ENCODE peak calls at places on chromosomes 5 and 9, in five cellular contexts. W is ovary, S is cardiac muscle cell, T is spleen, A is MM.1S. Y is an unnamed sample.

GRCh38 chr9:122897969-122898368 is 7.2 kb downstream of the RC3H2 start:
- DNase-seq in S (no peak), T (no peak), W (no peak), A (no peak), Y (no peak)

GRCh38 chr9:126113756-126114408 is 212.7 kb upstream of the MVB12B start:
- DNase-seq in T (peak; percentile 53), A (no peak), S (no peak), W (no peak), Y (no peak)

GRCh38 chr9:69385474-69386091 is 60.6 kb downstream of the ENTREP1 start:
- DNase-seq in T (no peak), W (no peak), A (peak; percentile 85), S (no peak), Y (no peak)

GRCh38 chr5:123097871-123098735 is 9.1 kb downstream of the PRDM6 start:
- DNase-seq in W (no peak), S (no peak), T (no peak), A (no peak), Y (no peak)

GRCh38 chr5:181261320-181262085 is 560 bp upstream of the TRIM52 start:
- DNase-seq in W (peak; percentile 62), A (peak; percentile 78), S (peak; percentile 74), T (peak; percentile 94), Y (no peak)

GRCh38 chr5:68534131-68534940 is 318.8 kb downstream of the PIK3R1 start:
- DNase-seq in T (no peak), W (peak; percentile 57), A (no peak), S (peak; percentile 81), Y (no peak)

GRCh38 chr5:148343049-148343413 is 7.7 kb downstream of the SPINK9 start:
- DNase-seq in T (no peak), A (no peak), S (no peak), W (no peak), Y (no peak)

GRCh38 chr9:120920495-120921178 is 6.0 kb downstream of the TRAF1 start:
- DNase-seq in A (no peak), T (no peak), S (no peak), W (no peak), Y (no peak)

GRCh38 chr5:132776077-132776931 is 735 bp downstream of the SEPTIN8 start:
- DNase-seq in T (no peak), W (peak; percentile 26), A (no peak), S (peak; percentile 35), Y (no peak)

GRCh38 chr9:124602204-124602603 is 95.0 kb upstream of the NR5A1 start:
- DNase-seq in A (no peak), T (no peak), S (no peak), W (no peak), Y (no peak)

GRCh38 chr5:156103116-156103860 is 223.7 kb upstream of the SGCD start:
- DNase-seq in W (no peak), T (no peak), A (no peak), S (no peak), Y (no peak)

GRCh38 chr9:12094051-12094450 is 599.1 kb upstream of the TYRP1 start:
- DNase-seq in T (no peak), A (no peak), S (no peak), W (no peak), Y (no peak)

GRCh38 chr9:136961279-136962065 is 9.4 kb downstream of the LCN12 start:
- DNase-seq in W (no peak), T (no peak), A (no peak), S (peak; percentile 26), Y (no peak)

GRCh38 chr5:145752947-145753346 is 82.2 kb downstream of the PRELID2 start:
- DNase-seq in S (peak; percentile 20), W (no peak), A (no peak), T (no peak), Y (no peak)

GRCh38 chr5:179255527-179256228 is 89.6 kb downstream of the ADAMTS2 start:
- DNase-seq in T (peak; percentile 68), A (no peak), W (no peak), S (no peak), Y (no peak)

GRCh38 chr9:81082251-81082650 is 607.1 kb downstream of the TLE1 start:
- DNase-seq in A (no peak), T (no peak), W (no peak), S (no peak), Y (no peak)

GRCh38 chr9:14221558-14221957 is 92.4 kb downstream of the NFIB start:
- DNase-seq in A (no peak), W (no peak), S (peak; percentile 78), T (no peak), Y (no peak)

GRCh38 chr9:110579763-110580255 is 268 bp upstream of the SVEP1 start:
- DNase-seq in S (peak; percentile 73), A (no peak), W (no peak), T (no peak), Y (no peak)

GRCh38 chr9:83471223-83471622 is 67.0 kb downstream of the FRMD3 start:
- DNase-seq in A (no peak), W (no peak), S (peak; percentile 19), T (no peak), Y (no peak)

GRCh38 chr9:131028931-131029573 is 20.1 kb downstream of the LAMC3 start:
- DNase-seq in A (no peak), S (no peak), T (no peak), W (no peak), Y (no peak)

GRCh38 chr5:149220750-149221149 is 50.9 kb upstream of the AFAP1L1 start:
- DNase-seq in T (no peak), A (no peak), S (no peak), W (no peak), Y (no peak)

GRCh38 chr9:72883867-72884266 is 69.0 kb downstream of the ALDH1A1 start:
- DNase-seq in T (no peak), A (no peak), S (no peak), W (no peak), Y (no peak)

GRCh38 chr5:2848634-2849033 is 97.2 kb upstream of the IRX2 start:
- DNase-seq in A (no peak), S (no peak), T (no peak), W (no peak), Y (no peak)

GRCh38 chr5:131528682-131529081 is 106.3 kb downstream of the RAPGEF6 start:
- DNase-seq in W (no peak), S (no peak), A (no peak), T (no peak), Y (no peak)

GRCh38 chr5:156543348-156543747 is 216.4 kb downstream of the SGCD start:
- DNase-seq in W (no peak), T (no peak), S (no peak), A (no peak), Y (no peak)

GRCh38 chr5:20305463-20305862 is 317.5 kb upstream of the CDH18 start:
- DNase-seq in W (no peak), S (no peak), A (no peak), T (no peak), Y (no peak)

GRCh38 chr5:74384851-74385250 is 255.7 kb downstream of the ENC1 start:
- DNase-seq in W (no peak), S (no peak), T (no peak), A (no peak), Y (no peak)

GRCh38 chr9:75083188-75083976 is 4.6 kb downstream of the NMRK1 start:
- DNase-seq in W (no peak), T (no peak), S (no peak), A (no peak), Y (no peak)

GRCh38 chr5:82222597-82223574 is 55.3 kb downstream of the RPS23 start:
- DNase-seq in W (no peak), A (no peak), S (peak; percentile 8), T (no peak), Y (no peak)

GRCh38 chr5:56019306-56020272 is 24.8 kb upstream of the IL6ST start:
- DNase-seq in W (no peak), A (peak; percentile 49), T (no peak), S (peak; percentile 74), Y (no peak)

GRCh38 chr9:137227057-137227852 is at the start of gene RNF224:
- DNase-seq in S (peak; percentile 82), A (peak; percentile 73), W (peak; percentile 59), T (peak; percentile 94), Y (no peak)

GRCh38 chr9:127449332-127449966 is 1.8 kb downstream of the RPL12 start:
- DNase-seq in T (no peak), W (no peak), A (no peak), S (no peak), Y (no peak)

GRCh38 chr9:24738421-24738961 is 192.8 kb upstream of the IZUMO3 start:
- DNase-seq in T (peak; percentile 70), W (no peak), A (no peak), S (no peak), Y (no peak)

DNA sequence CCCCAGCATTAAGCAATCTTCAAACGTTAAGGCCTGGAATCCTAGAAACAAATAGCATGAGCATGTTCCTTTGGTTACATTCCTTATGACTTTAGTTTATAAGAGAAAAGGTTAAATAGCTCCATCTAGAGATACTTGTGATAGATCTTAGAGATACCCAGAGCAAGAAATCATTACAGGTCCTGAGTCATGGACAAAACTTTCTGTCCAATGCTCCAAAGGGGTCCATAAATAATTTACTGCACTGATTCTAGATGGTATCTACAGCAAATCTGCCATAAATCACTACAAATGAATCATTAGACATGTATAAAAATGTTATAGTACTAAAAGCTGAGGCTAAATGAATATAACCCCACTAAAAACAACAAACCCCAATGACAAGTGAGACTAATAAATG is 139.6 kb downstream of the HTR1A start:
- DNase-seq in W (no peak), T (no peak), S (no peak), A (no peak), Y (no peak)
- TF ChIP-seq CTCF in W (no peak), T (no peak), S (no peak), A (no peak), Y (no peak)

DNA sequence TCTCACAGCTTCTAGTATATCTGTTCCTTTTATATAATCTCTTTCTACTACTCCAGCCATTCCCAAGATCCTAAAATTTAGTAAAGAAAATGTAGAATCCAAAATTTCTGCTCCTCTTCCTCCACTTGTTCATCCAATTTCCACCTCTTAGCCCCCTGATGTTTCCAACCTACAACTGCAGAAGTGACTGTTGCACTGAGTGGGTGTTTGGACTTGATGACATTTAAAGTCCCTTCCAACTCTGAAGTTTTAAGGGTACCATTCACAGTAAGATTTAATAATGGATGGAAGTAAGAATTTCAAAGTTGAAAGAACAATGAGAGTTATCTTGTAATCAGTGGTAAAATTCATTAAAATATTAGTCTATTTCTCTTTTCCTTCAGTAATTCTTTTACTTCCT is 5.5 kb downstream of the DIAPH1 start:
- DNase-seq in A (no peak), S (no peak), T (no peak), W (no peak), Y (no peak)
- H3K4me1 ChIP-seq in A (peaks cover 8% of the 10 kb centered on the region), S (peaks cover 22% of the 10 kb centered on the region), T (peaks cover 100% of the 10 kb centered on the region), W (peaks cover 6% of the 10 kb centered on the region), Y (peaks cover 20% of the 10 kb centered on the region)

GRCh38 chr5:137754961-137755762 is 999 bp upstream of the HNRNPA0 start:
- DNase-seq in A (no peak), W (no peak), S (no peak), T (peak; percentile 77), Y (no peak)
- H3K4me3 ChIP-seq in A (peak overlapping the region; percentile 99), W (peak overlapping the region; percentile 91), S (peak overlapping the region; percentile 88), T (peak overlapping the region; percentile 59), Y (peak overlapping the region; percentile 87)

DNA sequence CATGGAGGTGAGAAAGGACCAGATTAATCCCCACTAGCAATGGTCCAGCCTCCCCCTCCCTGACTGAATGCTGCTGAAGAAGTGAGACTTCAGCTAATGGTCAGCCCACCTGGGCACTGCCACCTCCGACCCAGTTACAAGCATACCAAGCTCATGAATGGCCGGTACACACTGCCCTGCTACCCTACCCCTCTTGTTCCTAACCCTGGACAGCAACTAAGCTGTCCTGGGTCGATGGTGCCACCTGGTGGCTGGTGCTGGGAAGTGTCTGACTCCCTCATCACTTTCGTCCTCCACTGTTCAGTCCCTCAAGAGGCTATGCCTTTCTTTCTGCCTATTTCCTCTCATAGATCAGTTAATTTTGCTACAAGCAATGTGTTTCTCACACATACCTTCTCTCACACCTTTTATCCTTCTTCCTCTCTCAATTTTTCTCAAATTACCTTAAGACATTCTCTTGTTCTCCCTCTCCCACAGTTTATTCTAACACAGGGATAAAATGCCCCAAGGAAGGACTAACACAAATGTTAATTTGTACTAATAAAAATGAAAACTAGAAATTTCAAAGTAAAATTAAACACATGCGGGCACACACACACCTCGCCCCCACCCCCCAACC is 42.4 kb downstream of the PAX5 start:
- DNase-seq in T (no peak), W (no peak), A (peak; percentile 20), S (peak; percentile 47), Y (no peak)
- TF ChIP-seq CTCF in T (peak; percentile 45), W (no peak), A (peak; percentile 78), S (peak; percentile 74), Y (no peak)

Y was measured in thoracic aorta.